ENCODE peak calls at places on chromosomes 1 and 21, in five cellular contexts. One of them, this sample, is unnamed.

GRCh38 chr1:215824245-215824644 is 257.1 kb downstream of the KCTD3 start:
- DNase-seq in HepG2: no peak
- DNase-seq in K562: no peak
- DNase-seq in GM12891: no peak
- DNase-seq in GM12878: no peak
- DNase-seq in this sample: no peak

GRCh38 chr1:156475568-156476500 is 24.7 kb downstream of the MEF2D start:
- DNase-seq in HepG2: peak; percentile 34
- DNase-seq in GM12878: no peak
- DNase-seq in K562: no peak
- DNase-seq in GM12891: no peak
- DNase-seq in this sample: no peak

GRCh38 chr21:45409466-45410150 is 4.6 kb downstream of the COL18A1 start:
- DNase-seq in HepG2: peak; percentile 80
- DNase-seq in K562: no peak
- DNase-seq in GM12878: no peak
- DNase-seq in GM12891: no peak
- DNase-seq in this sample: no peak

GRCh38 chr1:180433873-180434272 is 68.5 kb downstream of the ACBD6 start:
- DNase-seq in HepG2: no peak
- DNase-seq in GM12891: no peak
- DNase-seq in GM12878: no peak
- DNase-seq in K562: no peak
- DNase-seq in this sample: no peak

GRCh38 chr1:69196071-69196470 is 371.7 kb upstream of the LRRC7 start:
- DNase-seq in HepG2: no peak
- DNase-seq in GM12891: no peak
- DNase-seq in K562: no peak
- DNase-seq in GM12878: no peak
- DNase-seq in this sample: no peak

GRCh38 chr1:10832703-10833102 is 36.3 kb upstream of the CASZ1 start:
- DNase-seq in K562: no peak
- DNase-seq in GM12878: no peak
- DNase-seq in GM12891: no peak
- DNase-seq in HepG2: no peak
- DNase-seq in this sample: no peak

GRCh38 chr1:1806890-1807289 is 28.6 kb upstream of the NADK start:
- DNase-seq in HepG2: no peak
- DNase-seq in K562: no peak
- DNase-seq in GM12878: no peak
- DNase-seq in GM12891: no peak
- DNase-seq in this sample: no peak

GRCh38 chr1:81999364-81999763 is 198.6 kb downstream of the ADGRL2 start:
- DNase-seq in K562: no peak
- DNase-seq in HepG2: no peak
- DNase-seq in GM12891: no peak
- DNase-seq in GM12878: no peak
- DNase-seq in this sample: no peak

GRCh38 chr1:171663854-171664550 is 11.5 kb upstream of the MYOC start:
- DNase-seq in HepG2: no peak
- DNase-seq in K562: no peak
- DNase-seq in GM12878: no peak
- DNase-seq in GM12891: no peak
- DNase-seq in this sample: no peak

GRCh38 chr1:2344744-2345296 is 46.5 kb downstream of the MORN1 start:
- DNase-seq in K562: no peak
- DNase-seq in GM12878: no peak
- DNase-seq in GM12891: no peak
- DNase-seq in HepG2: no peak
- DNase-seq in this sample: no peak

GRCh38 chr1:170445096-170445495 is 86.9 kb upstream of the GORAB start:
- DNase-seq in HepG2: no peak
- DNase-seq in GM12878: no peak
- DNase-seq in K562: no peak
- DNase-seq in GM12891: no peak
- DNase-seq in this sample: no peak

GRCh38 chr1:166391677-166392076 is 224.9 kb upstream of the FAM78B start:
- DNase-seq in HepG2: no peak
- DNase-seq in GM12878: no peak
- DNase-seq in K562: no peak
- DNase-seq in GM12891: no peak
- DNase-seq in this sample: no peak
- TF ChIP-seq TAF1 in HepG2: no peak
- TF ChIP-seq TAF1 in GM12878: no peak
- TF ChIP-seq TAF1 in K562: no peak
- TF ChIP-seq TAF1 in GM12891: no peak
- TF ChIP-seq TAF1 in this sample: no peak

GRCh38 chr1:112954945-112955677 is 885 bp downstream of the SLC16A1 start:
- DNase-seq in K562: peak; percentile 52
- DNase-seq in GM12891: peak; percentile 11
- DNase-seq in HepG2: peak; percentile 61
- DNase-seq in GM12878: no peak
- DNase-seq in this sample: peak; percentile 31
- TF ChIP-seq POLR2AphosphoS5 in K562: no peak
- TF ChIP-seq POLR2AphosphoS5 in GM12891: no peak
- TF ChIP-seq POLR2AphosphoS5 in HepG2: peak; percentile 35
- TF ChIP-seq POLR2AphosphoS5 in GM12878: no peak
- TF ChIP-seq POLR2AphosphoS5 in this sample: no peak

GRCh38 chr21:29196664-29197052 is 66.2 kb downstream of the MAP3K7CL start:
- DNase-seq in HepG2: no peak
- DNase-seq in GM12891: no peak
- DNase-seq in GM12878: no peak
- DNase-seq in K562: no peak
- DNase-seq in this sample: no peak
- TF ChIP-seq POLR2A in HepG2: no peak
- TF ChIP-seq POLR2A in GM12891: no peak
- TF ChIP-seq POLR2A in GM12878: no peak
- TF ChIP-seq POLR2A in K562: no peak
- TF ChIP-seq POLR2A in this sample: no peak

DNA sequence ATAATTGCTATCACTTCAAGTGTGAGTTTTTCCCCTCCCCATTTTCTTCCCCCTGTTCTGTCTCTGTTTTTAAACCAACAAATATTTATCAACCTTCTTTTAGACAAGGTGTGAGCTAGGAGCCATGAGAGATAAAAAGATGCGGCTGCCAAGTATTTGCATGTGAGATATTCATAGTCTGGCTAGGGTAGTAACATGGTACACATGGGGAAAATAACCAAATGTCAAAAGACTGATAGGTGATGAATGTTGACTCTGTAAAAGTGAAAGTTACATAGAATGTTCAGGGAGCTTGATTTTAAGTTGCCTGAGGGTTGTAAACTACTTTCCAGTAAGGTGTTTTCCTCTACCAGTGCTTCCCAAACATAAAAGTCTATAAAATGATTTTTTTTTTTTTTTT is 25.4 kb upstream of the SRP9 start:
- DNase-seq in GM12891: no peak
- DNase-seq in GM12878: no peak
- DNase-seq in HepG2: no peak
- DNase-seq in K562: no peak
- DNase-seq in this sample: no peak
- TF ChIP-seq TAF1 in GM12891: no peak
- TF ChIP-seq TAF1 in GM12878: no peak
- TF ChIP-seq TAF1 in HepG2: no peak
- TF ChIP-seq TAF1 in K562: no peak
- TF ChIP-seq TAF1 in this sample: no peak

GRCh38 chr21:25931791-25932190 is 197.0 kb downstream of the GABPA start:
- DNase-seq in GM12891: no peak
- DNase-seq in K562: no peak
- DNase-seq in GM12878: no peak
- DNase-seq in HepG2: no peak
- DNase-seq in this sample: no peak

GRCh38 chr21:25936776-25937175 is 202.0 kb downstream of the GABPA start:
- DNase-seq in K562: no peak
- DNase-seq in HepG2: no peak
- DNase-seq in GM12878: no peak
- DNase-seq in GM12891: no peak
- DNase-seq in this sample: no peak

GRCh38 chr21:25934130-25934529 is 199.4 kb downstream of the GABPA start:
- DNase-seq in HepG2: no peak
- DNase-seq in GM12878: no peak
- DNase-seq in GM12891: no peak
- DNase-seq in K562: no peak
- DNase-seq in this sample: no peak

GRCh38 chr21:25938673-25939395 is 204.1 kb downstream of the GABPA start:
- DNase-seq in HepG2: no peak
- DNase-seq in GM12891: no peak
- DNase-seq in K562: no peak
- DNase-seq in GM12878: no peak
- DNase-seq in this sample: no peak

GRCh38 chr21:25934771-25935224 is 200.0 kb downstream of the GABPA start:
- DNase-seq in K562: no peak
- DNase-seq in GM12878: no peak
- DNase-seq in GM12891: no peak
- DNase-seq in HepG2: peak; percentile 44
- DNase-seq in this sample: no peak
- TF ChIP-seq POLR2AphosphoS5 in K562: no peak
- TF ChIP-seq POLR2AphosphoS5 in GM12878: no peak
- TF ChIP-seq POLR2AphosphoS5 in GM12891: no peak
- TF ChIP-seq POLR2AphosphoS5 in HepG2: no peak
- TF ChIP-seq POLR2AphosphoS5 in this sample: no peak

GRCh38 chr1:248873409-248873992 is 14.6 kb upstream of the ZNF692 start:
- DNase-seq in HepG2: peak; percentile 92
- DNase-seq in GM12878: peak; percentile 98
- DNase-seq in GM12891: peak; percentile 60
- DNase-seq in K562: peak; percentile 84
- DNase-seq in this sample: peak; percentile 61
- TF ChIP-seq POLR2A in HepG2: peak; percentile 72
- TF ChIP-seq POLR2A in GM12878: peak; percentile 85
- TF ChIP-seq POLR2A in GM12891: peak; percentile 66
- TF ChIP-seq POLR2A in K562: peak; percentile 82
- TF ChIP-seq POLR2A in this sample: peak; percentile 36

GRCh38 chr1:161989108-161989507 is 34.6 kb downstream of the OLFML2B start:
- DNase-seq in K562: no peak
- DNase-seq in GM12878: no peak
- DNase-seq in HepG2: no peak
- DNase-seq in GM12891: no peak
- DNase-seq in this sample: no peak
- TF ChIP-seq TAF1 in K562: no peak
- TF ChIP-seq TAF1 in GM12878: no peak
- TF ChIP-seq TAF1 in HepG2: no peak
- TF ChIP-seq TAF1 in GM12891: no peak
- TF ChIP-seq TAF1 in this sample: no peak

DNA sequence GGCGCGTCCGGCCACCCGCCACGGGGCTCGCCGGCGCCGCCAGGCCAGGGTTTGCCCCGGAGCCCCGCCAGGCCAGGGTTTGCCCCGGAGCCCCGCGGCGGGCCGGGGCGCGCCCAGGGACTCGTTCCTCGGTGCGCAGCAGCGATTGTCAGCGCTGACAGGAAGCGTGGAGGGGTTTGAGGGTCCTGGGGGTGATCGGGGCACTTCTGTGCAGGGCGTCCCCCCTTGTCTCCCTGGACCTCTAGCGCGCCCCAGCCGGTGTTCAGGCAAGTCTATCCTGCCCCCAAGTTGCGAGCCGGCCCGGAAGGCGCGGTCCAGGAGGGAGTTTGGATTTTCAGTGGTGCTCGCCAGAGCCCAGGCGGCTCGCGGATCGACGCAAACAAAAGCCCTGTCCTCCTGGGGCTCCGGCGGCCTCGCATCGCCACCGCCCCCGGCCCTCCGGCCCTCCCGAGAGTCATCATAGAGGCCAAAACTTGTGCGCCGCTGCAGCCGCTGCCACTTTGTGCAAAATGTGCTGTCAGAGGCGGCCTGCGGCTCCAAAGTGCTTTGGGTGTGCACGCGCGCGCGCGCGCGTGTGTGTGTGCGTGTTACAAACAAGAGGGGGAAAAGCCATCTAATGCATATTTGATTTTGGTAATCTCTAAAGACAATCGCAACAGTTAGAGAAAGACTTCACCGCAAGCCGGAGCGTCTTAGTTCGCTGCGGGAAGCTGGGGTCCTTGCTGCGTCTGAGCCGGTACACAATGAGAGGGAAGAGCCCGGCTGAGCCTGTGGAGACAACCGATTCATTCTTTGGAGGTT is 1.0 kb downstream of the ROR1 start:
- DNase-seq in K562: no peak
- DNase-seq in GM12891: peak; percentile 19
- DNase-seq in HepG2: no peak
- DNase-seq in GM12878: no peak
- DNase-seq in this sample: peak; percentile 14
- TF ChIP-seq POLR2AphosphoS5 in K562: no peak
- TF ChIP-seq POLR2AphosphoS5 in GM12891: no peak
- TF ChIP-seq POLR2AphosphoS5 in HepG2: no peak
- TF ChIP-seq POLR2AphosphoS5 in GM12878: no peak
- TF ChIP-seq POLR2AphosphoS5 in this sample: no peak

DNA sequence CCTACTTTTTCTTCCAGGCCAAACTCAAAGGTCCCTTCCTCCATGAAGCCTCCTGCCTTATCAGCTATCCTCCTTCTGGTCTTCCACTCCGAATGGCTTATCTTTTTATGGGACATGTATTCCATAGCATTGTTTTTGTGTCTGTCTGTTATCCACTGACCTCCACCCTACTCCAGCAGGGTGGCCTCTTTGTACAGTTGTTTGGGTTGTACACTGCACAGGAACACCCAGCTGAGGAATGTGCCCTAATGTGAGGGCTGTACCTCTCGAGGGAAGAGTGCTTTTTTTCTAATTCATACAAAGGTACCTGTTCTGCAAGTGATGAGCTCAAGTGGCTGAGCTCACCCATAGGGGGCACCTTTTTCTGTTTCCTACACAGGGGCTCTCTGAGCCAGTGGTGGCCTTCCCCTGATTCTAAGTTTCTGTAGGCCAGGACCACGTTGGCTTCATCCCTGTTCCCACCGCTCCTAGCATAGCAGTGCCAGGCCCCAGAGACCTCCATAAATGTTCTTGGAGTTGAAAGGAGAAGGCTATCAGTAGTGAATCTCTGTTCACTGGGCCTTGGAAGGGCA is 108.2 kb downstream of the FOXD2 start:
- DNase-seq in K562: no peak
- DNase-seq in GM12891: no peak
- DNase-seq in GM12878: no peak
- DNase-seq in HepG2: no peak
- DNase-seq in this sample: no peak
- TF ChIP-seq POLR2A in K562: no peak
- TF ChIP-seq POLR2A in GM12891: no peak
- TF ChIP-seq POLR2A in GM12878: no peak
- TF ChIP-seq POLR2A in HepG2: no peak
- TF ChIP-seq POLR2A in this sample: no peak